ENCODE peak calls at places on chromosomes 2 and 18, in nine cellular contexts. Z, F, C, V, B, P, O, S and K are unnamed samples.

GRCh38 chr18:48859311-48860275 is 91.2 kb downstream of the SMAD7 start:
- DNase-seq in Z (no peak), F (peak), C (no peak), V (no peak), B (no peak), P (no peak), O (no peak), S (peak), K (no peak)

GRCh38 chr2:145032791-145033190 is 512.9 kb upstream of the ZEB2 start:
- DNase-seq in Z (no peak), F (no peak), C (no peak), V (no peak), B (no peak), P (no peak), O (no peak), S (no peak), K (no peak)

GRCh38 chr2:54981409-54981808 is 68.8 kb downstream of the RTN4 start:
- DNase-seq in Z (no peak), F (no peak), C (no peak), V (no peak), B (no peak), P (no peak), O (no peak), S (no peak), K (no peak)

GRCh38 chr2:167752734-167753133 is 494.7 kb downstream of the STK39 start:
- DNase-seq in Z (no peak), F (no peak), C (no peak), V (no peak), B (no peak), P (no peak), O (no peak), S (no peak), K (no peak)

GRCh38 chr2:240074545-240074944 is 21.2 kb upstream of the OR6B3 start:
- DNase-seq in Z (no peak), F (no peak), C (no peak), V (no peak), B (no peak), P (no peak), O (no peak), S (no peak), K (no peak)

GRCh38 chr2:241850544-241851324 is 8.0 kb downstream of the PDCD1 start:
- DNase-seq in Z (no peak), F (no peak), C (no peak), V (no peak), B (peak), P (no peak), O (no peak), S (peak), K (no peak)

GRCh38 chr18:3012306-3012919 is 531 bp downstream of the LPIN2 start:
- DNase-seq in Z (peak), F (peak), C (no peak), V (peak), B (no peak), P (no peak), O (no peak), S (no peak), K (no peak)

GRCh38 chr2:215693999-215694356 is 258.1 kb upstream of the FN1 start:
- DNase-seq in Z (no peak), F (no peak), C (no peak), V (no peak), B (no peak), P (no peak), O (no peak), S (no peak), K (no peak)

GRCh38 chr2:121828281-121828731 is 72.9 kb downstream of the TSN start:
- DNase-seq in Z (no peak), F (no peak), C (peak), V (no peak), B (no peak), P (no peak), O (no peak), S (no peak), K (no peak)

GRCh38 chr2:56515399-56515798 is 331.6 kb downstream of the CCDC85A start:
- DNase-seq in Z (no peak), F (no peak), C (no peak), V (no peak), B (no peak), P (no peak), O (no peak), S (no peak), K (no peak)

GRCh38 chr2:215391531-215391930 is 44.3 kb downstream of the FN1 start:
- DNase-seq in Z (no peak), F (no peak), C (no peak), V (no peak), B (no peak), P (peak), O (no peak), S (no peak), K (no peak)

GRCh38 chr2:215969131-215969841 is 44.1 kb downstream of the MREG start:
- DNase-seq in Z (no peak), F (no peak), C (no peak), V (no peak), B (no peak), P (no peak), O (no peak), S (no peak), K (no peak)

GRCh38 chr2:105857076-105857740 is 112.5 kb downstream of the NCK2 start:
- DNase-seq in Z (no peak), F (no peak), C (peak), V (no peak), B (no peak), P (no peak), O (no peak), S (no peak), K (no peak)

GRCh38 chr2:197904446-197904845 is 100.1 kb downstream of the PLCL1 start:
- DNase-seq in Z (no peak), F (no peak), C (no peak), V (no peak), B (no peak), P (no peak), O (no peak), S (no peak), K (no peak)

GRCh38 chr2:144776766-144777165 is 256.8 kb upstream of the ZEB2 start:
- DNase-seq in Z (no peak), F (no peak), C (no peak), V (no peak), B (no peak), P (no peak), O (no peak), S (no peak), K (peak)

GRCh38 chr2:84807063-84807485 is 73.8 kb downstream of the TRABD2A start:
- DNase-seq in Z (no peak), F (no peak), C (peak), V (no peak), B (peak), P (peak), O (no peak), S (peak), K (peak)

GRCh38 chr2:172672999-172673726 is 62.5 kb upstream of the RAPGEF4 start:
- DNase-seq in Z (no peak), F (no peak), C (peak), V (no peak), B (no peak), P (no peak), O (no peak), S (no peak), K (no peak)

GRCh38 chr18:33560686-33561370 is 17.2 kb upstream of the ASXL3 start:
- DNase-seq in Z (no peak), F (no peak), C (peak), V (peak), B (no peak), P (no peak), O (no peak), S (no peak), K (peak)

GRCh38 chr18:58584219-58585127 is 44.4 kb downstream of the ALPK2 start:
- DNase-seq in Z (no peak), F (no peak), C (peak), V (peak), B (peak), P (no peak), O (no peak), S (no peak), K (no peak)

GRCh38 chr2:85748948-85749875 is 4.6 kb upstream of the ATOH8 start:
- DNase-seq in Z (no peak), F (peak), C (no peak), V (no peak), B (no peak), P (no peak), O (no peak), S (no peak), K (no peak)

GRCh38 chr18:34458371-34458770 is 233.7 kb upstream of the NOL4 start:
- DNase-seq in Z (no peak), F (no peak), C (no peak), V (no peak), B (no peak), P (no peak), O (no peak), S (no peak), K (no peak)

GRCh38 chr18:77321823-77322805 is 72.5 kb downstream of the GALR1 start:
- DNase-seq in Z (no peak), F (no peak), C (no peak), V (no peak), B (no peak), P (no peak), O (no peak), S (no peak), K (no peak)

GRCh38 chr2:173614265-173614930 is 259.7 kb downstream of the CDCA7 start:
- DNase-seq in Z (no peak), F (no peak), C (no peak), V (no peak), B (no peak), P (no peak), O (no peak), S (no peak), K (no peak)

DNA sequence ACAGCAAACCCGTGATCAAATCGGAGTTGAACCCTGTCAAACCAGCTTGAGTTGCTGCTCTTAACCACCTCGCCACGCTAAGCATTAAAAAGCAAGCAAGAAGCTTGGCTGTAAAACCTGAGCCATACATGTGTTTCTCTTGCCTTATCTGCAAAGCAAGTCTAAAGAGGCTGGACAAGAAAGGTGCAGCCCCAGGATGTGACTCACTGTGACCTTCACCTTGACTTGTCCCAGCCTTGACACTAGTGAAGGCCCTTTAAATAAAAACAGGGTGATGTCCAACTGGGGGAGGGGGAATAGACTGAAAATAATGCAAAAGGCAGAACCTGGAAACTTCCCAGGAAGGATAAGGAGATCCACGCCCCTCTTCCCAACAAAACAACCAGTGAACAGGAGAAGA is 127.6 kb upstream of the NPAS2 start:
- DNase-seq in Z (no peak), F (no peak), C (peak), V (no peak), B (peak), P (no peak), O (no peak), S (no peak), K (no peak)
- H3K4me3 ChIP-seq in Z (no peak), F (no peak), C (no peak), V (no peak), B (no peak), P (no peak), O (no peak), S (no peak), K (no peak)

DNA sequence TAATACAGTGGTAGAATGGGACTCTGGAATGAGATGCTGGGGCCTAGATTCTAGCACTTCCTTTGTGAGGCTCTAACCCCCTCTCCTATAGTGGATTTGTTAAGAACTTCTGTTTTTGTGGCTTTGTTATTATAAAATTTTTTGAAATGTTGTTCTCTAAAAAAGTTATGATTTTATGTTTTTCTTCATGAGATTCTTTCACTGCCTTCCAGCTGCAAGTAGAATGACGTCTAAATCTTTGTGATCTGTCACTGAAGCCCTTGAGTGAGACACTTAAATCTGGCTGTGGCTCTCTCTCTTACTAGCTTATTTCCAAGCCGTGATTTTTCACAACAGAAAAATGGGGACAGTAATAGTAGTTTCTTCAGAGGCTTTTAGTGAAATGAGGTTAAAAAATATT is 1.6 kb downstream of the CASP8 start:
- DNase-seq in Z (no peak), F (no peak), C (no peak), V (no peak), B (no peak), P (no peak), O (no peak), S (no peak), K (no peak)
- H3K4me3 ChIP-seq in Z (peak), F (no peak), C (no peak), V (no peak), B (no peak), P (no peak), O (peak), S (peak), K (no peak)

GRCh38 chr18:57328665-57329064 is 23.7 kb upstream of the ST8SIA3 start:
- DNase-seq in Z (no peak), F (no peak), C (no peak), V (no peak), B (no peak), P (no peak), O (no peak), S (no peak), K (no peak)

GRCh38 chr18:57333941-57334340 is 18.4 kb upstream of the ST8SIA3 start:
- DNase-seq in Z (no peak), F (no peak), C (no peak), V (no peak), B (no peak), P (no peak), O (no peak), S (no peak), K (no peak)

GRCh38 chr18:57334383-57334782 is 18.0 kb upstream of the ST8SIA3 start:
- DNase-seq in Z (no peak), F (no peak), C (no peak), V (no peak), B (no peak), P (no peak), O (no peak), S (no peak), K (no peak)

GRCh38 chr18:57329856-57330255 is 22.5 kb upstream of the ST8SIA3 start:
- DNase-seq in Z (no peak), F (no peak), C (no peak), V (no peak), B (no peak), P (no peak), O (no peak), S (no peak), K (no peak)

GRCh38 chr18:57331718-57332117 is 20.6 kb upstream of the ST8SIA3 start:
- DNase-seq in Z (no peak), F (no peak), C (peak), V (no peak), B (no peak), P (no peak), O (no peak), S (no peak), K (no peak)
- H3K4me3 ChIP-seq in Z (no peak), F (no peak), C (no peak), V (no peak), B (no peak), P (no peak), O (no peak), S (no peak), K (no peak)

GRCh38 chr18:26456070-26456491 is 92.3 kb downstream of the KCTD1 start:
- DNase-seq in Z (no peak), F (no peak), C (no peak), V (peak), B (no peak), P (no peak), O (no peak), S (no peak), K (no peak)
- H3K4me3 ChIP-seq in Z (no peak), F (no peak), C (no peak), V (no peak), B (no peak), P (no peak), O (no peak), S (no peak), K (no peak)

GRCh38 chr2:181457741-181458425 is 697 bp downstream of the ITGA4 start:
- DNase-seq in Z (peak), F (peak), C (peak), V (peak), B (peak), P (no peak), O (peak), S (peak), K (no peak)
- H3K4me3 ChIP-seq in Z (peak), F (peak), C (peak), V (peak), B (peak), P (no peak), O (peak), S (peak), K (peak)

GRCh38 chr2:127078691-127079270 is 28.2 kb downstream of the BIN1 start:
- DNase-seq in Z (no peak), F (no peak), C (no peak), V (no peak), B (peak), P (no peak), O (no peak), S (no peak), K (no peak)
- H3K4me3 ChIP-seq in Z (no peak), F (no peak), C (no peak), V (no peak), B (no peak), P (no peak), O (no peak), S (no peak), K (no peak)

GRCh38 chr2:238627899-238628298 is 201.2 kb downstream of the ASB1 start:
- DNase-seq in Z (no peak), F (no peak), C (no peak), V (no peak), B (no peak), P (no peak), O (no peak), S (no peak), K (no peak)
- H3K4me3 ChIP-seq in Z (no peak), F (no peak), C (no peak), V (no peak), B (no peak), P (no peak), O (no peak), S (no peak), K (no peak)

GRCh38 chr2:113200236-113200635 is 26.5 kb downstream of the PSD4 start:
- DNase-seq in Z (peak), F (no peak), C (no peak), V (no peak), B (no peak), P (no peak), O (no peak), S (no peak), K (no peak)

GRCh38 chr2:113198048-113198789 is 24.4 kb downstream of the PSD4 start:
- DNase-seq in Z (no peak), F (peak), C (no peak), V (no peak), B (no peak), P (no peak), O (no peak), S (no peak), K (no peak)

GRCh38 chr2:113200736-113201490 is 27.1 kb downstream of the PSD4 start:
- DNase-seq in Z (peak), F (no peak), C (peak), V (no peak), B (no peak), P (no peak), O (no peak), S (no peak), K (no peak)

GRCh38 chr2:113197347-113198047 is 23.7 kb downstream of the PSD4 start:
- DNase-seq in Z (no peak), F (no peak), C (no peak), V (no peak), B (no peak), P (no peak), O (no peak), S (no peak), K (no peak)

DNA sequence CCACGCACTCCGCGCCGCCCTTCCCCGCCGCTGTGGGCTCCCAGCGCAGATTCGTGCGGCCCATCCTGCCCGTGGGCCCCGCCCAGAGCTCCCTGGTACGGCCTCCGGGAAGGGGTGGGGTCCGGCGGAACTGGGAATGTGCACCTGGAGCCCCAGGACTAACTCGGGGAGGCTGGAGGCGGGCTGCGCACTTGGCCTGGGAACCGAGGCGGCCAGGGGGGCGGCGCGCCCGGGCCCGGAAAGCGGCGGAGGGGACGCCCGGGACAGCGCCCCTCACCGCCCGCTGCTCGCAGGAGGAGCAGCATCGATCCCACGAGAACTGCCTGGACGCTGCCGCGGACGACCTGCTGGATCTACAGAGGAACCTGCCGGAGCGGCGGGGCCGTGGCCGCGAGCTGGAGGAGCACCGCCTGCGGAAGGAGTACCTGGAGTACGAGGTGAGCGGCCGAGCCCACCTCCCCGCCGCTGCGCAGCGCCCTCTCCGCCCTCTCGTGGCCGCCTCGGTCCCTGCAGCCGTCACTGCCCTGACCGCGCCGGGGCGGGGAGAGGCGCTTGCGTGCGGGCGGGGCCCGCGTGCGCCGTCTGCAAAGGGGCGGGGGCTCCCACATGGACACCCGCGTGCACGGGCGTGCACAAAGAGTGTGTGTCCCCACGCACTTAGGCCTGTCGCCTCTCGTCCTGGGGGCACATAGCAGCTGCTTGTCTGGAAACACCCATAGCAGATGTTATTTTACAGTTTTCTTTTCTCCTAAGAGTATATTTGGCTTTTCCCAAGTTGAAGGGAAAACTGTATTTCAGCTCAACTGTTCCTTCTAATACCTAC is 25.2 kb downstream of the PSD4 start:
- DNase-seq in Z (peak), F (peak), C (peak), V (no peak), B (peak), P (peak), O (no peak), S (peak), K (no peak)
- H3K4me3 ChIP-seq in Z (peak), F (peak), C (peak), V (no peak), B (peak), P (peak), O (no peak), S (peak), K (peak)

GRCh38 chr2:182864949-182865348 is 1.5 kb downstream of the FRZB start:
- DNase-seq in Z (no peak), F (no peak), C (no peak), V (no peak), B (no peak), P (no peak), O (no peak), S (no peak), K (no peak)

GRCh38 chr2:182866461-182867369 is at the start of gene FRZB:
- DNase-seq in Z (peak), F (peak), C (peak), V (no peak), B (peak), P (no peak), O (no peak), S (peak), K (peak)

GRCh38 chr2:182868049-182868422 is 1.6 kb upstream of the FRZB start:
- DNase-seq in Z (no peak), F (no peak), C (no peak), V (no peak), B (no peak), P (no peak), O (no peak), S (no peak), K (no peak)

GRCh38 chr2:182867411-182868048 is 1.1 kb upstream of the FRZB start:
- DNase-seq in Z (no peak), F (no peak), C (no peak), V (no peak), B (no peak), P (no peak), O (no peak), S (no peak), K (no peak)

GRCh38 chr2:182866095-182866460 is 359 bp downstream of the FRZB start:
- DNase-seq in Z (no peak), F (peak), C (no peak), V (no peak), B (no peak), P (no peak), O (no peak), S (no peak), K (no peak)
- H3K4me3 ChIP-seq in Z (peak), F (peak), C (peak), V (no peak), B (peak), P (no peak), O (no peak), S (peak), K (peak)